ENCODE peak calls at places on chromosomes 6 and 20, in ten cellular contexts. K is HCT116, Y is H1, J is stomach, R is upper lobe of left lung, I is transverse colon, U is esophagus muscularis mucosa, V is GM23338, C is spleen, X is suprapubic skin. L is an unnamed sample.

GRCh38 chr6:10316327-10316726 is 98.5 kb downstream of the TFAP2A start:
- DNase-seq in K (no peak), Y (no peak), J (no peak), R (no peak), I (peak; percentile 7), U (no peak), V (no peak), C (no peak), X (no peak), L (peak; percentile 84)

GRCh38 chr20:18728165-18728866 is 85.3 kb upstream of the SCP2D1 start:
- DNase-seq in K (no peak), Y (no peak), J (no peak), R (no peak), I (no peak), U (no peak), V (no peak), C (no peak), X (no peak), L (no peak)

GRCh38 chr20:9374480-9374879 is 139.9 kb upstream of the LAMP5 start:
- DNase-seq in K (no peak), Y (no peak), J (no peak), R (no peak), I (no peak), U (no peak), V (no peak), C (no peak), X (no peak), L (no peak)

GRCh38 chr20:58982406-58983114 is 1.5 kb downstream of the NELFCD start:
- DNase-seq in K (no peak), Y (no peak), J (peak; percentile 24), R (peak; percentile 11), I (no peak), U (no peak), V (no peak), C (no peak), X (peak; percentile 67), L (no peak)

GRCh38 chr6:42339991-42340401 is 111.7 kb downstream of the TRERF1 start:
- DNase-seq in K (no peak), Y (no peak), J (no peak), R (no peak), I (no peak), U (no peak), V (no peak), C (no peak), X (no peak), L (no peak)

GRCh38 chr6:157893238-157893637 is 70.2 kb downstream of the SNX9 start:
- DNase-seq in K (no peak), Y (no peak), J (no peak), R (no peak), I (no peak), U (no peak), V (no peak), C (no peak), X (no peak), L (no peak)

GRCh38 chr6:16482702-16483314 is 244.4 kb downstream of the GMPR start:
- DNase-seq in K (no peak), Y (no peak), J (no peak), R (no peak), I (no peak), U (no peak), V (no peak), C (no peak), X (no peak), L (no peak)

GRCh38 chr6:170177383-170178265 is 113.3 kb downstream of the DLL1 start:
- DNase-seq in K (no peak), Y (no peak), J (peak; percentile 55), R (peak; percentile 19), I (no peak), U (peak; percentile 90), V (no peak), C (peak; percentile 76), X (peak; percentile 79), L (peak; percentile 45)

GRCh38 chr20:40962733-40963504 is 65.7 kb upstream of the TOP1 start:
- DNase-seq in K (peak; percentile 51), Y (peak; percentile 33), J (peak; percentile 77), R (peak; percentile 63), I (peak; percentile 72), U (peak; percentile 93), V (peak; percentile 85), C (peak; percentile 91), X (peak; percentile 67), L (peak; percentile 56)

GRCh38 chr20:34190679-34191090 is 50.5 kb upstream of the ASIP start:
- DNase-seq in K (peak; percentile 67), Y (peak; percentile 84), J (peak; percentile 68), R (peak; percentile 71), I (peak; percentile 52), U (peak; percentile 90), V (peak; percentile 92), C (no peak), X (no peak), L (peak; percentile 64)

GRCh38 chr6:24324617-24325016 is 33.2 kb downstream of the DCDC2 start:
- DNase-seq in K (no peak), Y (no peak), J (no peak), R (no peak), I (no peak), U (no peak), V (no peak), C (no peak), X (no peak), L (no peak)

GRCh38 chr20:2293971-2294370 is 1.8 kb upstream of the TGM3 start:
- DNase-seq in K (no peak), Y (no peak), J (no peak), R (no peak), I (no peak), U (no peak), V (no peak), C (no peak), X (peak; percentile 45), L (no peak)

GRCh38 chr6:145031001-145031400 is 704.3 kb downstream of the EPM2A start:
- DNase-seq in K (no peak), Y (no peak), J (no peak), R (no peak), I (no peak), U (no peak), V (no peak), C (no peak), X (no peak), L (no peak)

GRCh38 chr6:130843575-130844320 is 16.5 kb downstream of the SMLR1 start:
- DNase-seq in K (peak; percentile 28), Y (no peak), J (no peak), R (no peak), I (no peak), U (no peak), V (peak; percentile 72), C (no peak), X (no peak), L (no peak)

GRCh38 chr6:101830501-101831031 is 437.1 kb downstream of the GRIK2 start:
- DNase-seq in K (no peak), Y (no peak), J (no peak), R (no peak), I (no peak), U (no peak), V (no peak), C (no peak), X (no peak), L (no peak)

GRCh38 chr6:127053032-127053908 is 65.2 kb upstream of the RSPO3 start:
- DNase-seq in K (no peak), Y (no peak), J (no peak), R (no peak), I (no peak), U (no peak), V (no peak), C (no peak), X (no peak), L (no peak)

GRCh38 chr6:127058936-127059335 is 59.5 kb upstream of the RSPO3 start:
- DNase-seq in K (no peak), Y (no peak), J (no peak), R (no peak), I (no peak), U (no peak), V (no peak), C (no peak), X (no peak), L (no peak)

DNA sequence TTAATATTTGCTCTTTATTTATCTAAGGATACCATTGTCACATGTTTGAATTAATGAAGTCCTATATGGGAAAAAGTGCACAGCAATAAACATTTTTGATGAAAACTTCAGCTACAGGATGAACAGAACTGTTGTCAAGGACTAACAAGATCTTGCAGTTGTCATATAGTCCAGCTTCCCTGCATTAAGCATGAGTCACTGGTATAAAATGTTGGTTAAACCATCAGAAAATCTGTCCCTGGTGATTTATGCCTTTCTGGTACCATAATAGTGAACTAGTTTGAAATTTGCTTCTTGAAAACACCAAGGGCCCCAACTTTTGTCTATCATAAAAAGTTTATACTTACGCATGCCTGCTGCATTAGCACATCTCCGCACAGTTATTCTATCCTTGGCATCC is 60.4 kb upstream of the RSPO3 start:
- DNase-seq in K (no peak), Y (no peak), J (no peak), R (no peak), I (no peak), U (no peak), V (no peak), C (no peak), X (no peak), L (no peak)
- TF ChIP-seq POLR2AphosphoS5 in K (no peak), Y (no peak), J (no peak), R (no peak), I (no peak), U (no peak), V (no peak), C (no peak), X (no peak), L (no peak)

GRCh38 chr20:62900692-62901584 is 25.4 kb downstream of the DIDO1 start:
- DNase-seq in K (no peak), Y (no peak), J (peak; percentile 39), R (no peak), I (peak; percentile 53), U (no peak), V (peak; percentile 73), C (no peak), X (no peak), L (peak; percentile 45)
- TF ChIP-seq POLR2AphosphoS5 in K (peak; percentile 5), Y (peak; percentile 45), J (no peak), R (no peak), I (no peak), U (no peak), V (no peak), C (no peak), X (no peak), L (no peak)

GRCh38 chr6:84551797-84552196 is 212.6 kb downstream of the TBX18 start:
- DNase-seq in K (no peak), Y (no peak), J (no peak), R (no peak), I (no peak), U (no peak), V (peak; percentile 13), C (no peak), X (no peak), L (no peak)
- TF ChIP-seq POLR2AphosphoS5 in K (no peak), Y (no peak), J (no peak), R (no peak), I (no peak), U (no peak), V (no peak), C (no peak), X (no peak), L (no peak)

DNA sequence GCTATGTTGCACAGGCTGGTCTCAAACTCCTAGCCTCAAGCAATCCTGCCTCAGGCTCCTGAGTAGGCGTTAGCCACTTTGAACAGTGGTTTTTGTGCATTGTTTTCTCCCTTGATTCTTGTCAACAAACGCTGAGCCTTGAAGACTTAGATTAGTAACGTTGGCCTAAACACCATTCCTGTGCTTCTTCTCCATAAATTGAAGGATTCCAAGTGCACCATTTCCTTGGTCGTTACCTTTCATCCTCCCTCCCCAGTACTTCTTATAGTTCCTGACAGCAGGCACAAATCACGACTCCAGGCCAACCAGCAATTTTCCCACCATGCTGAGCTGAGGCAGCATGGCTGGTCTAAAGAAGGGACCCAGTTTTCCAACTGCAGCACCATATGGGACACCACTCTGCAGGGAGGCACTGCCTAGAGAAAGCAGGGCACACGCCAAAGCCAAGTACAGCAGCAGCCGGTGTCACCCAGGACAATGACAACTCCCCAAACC is 8.9 kb downstream of the RPS10 start:
- DNase-seq in K (no peak), Y (no peak), J (no peak), R (no peak), I (no peak), U (no peak), V (no peak), C (no peak), X (no peak), L (no peak)
- TF ChIP-seq POLR2AphosphoS5 in K (peak; percentile 36), Y (peak; percentile 69), J (no peak), R (no peak), I (no peak), U (no peak), V (peak; percentile 14), C (no peak), X (no peak), L (no peak)

L was measured in breast epithelium.